ENCODE peak calls at places on chromosome 21, in nine cellular contexts. J, W, U, P, F, L, C, X and K are unnamed samples.

GRCh38 chr21:42790520-42790919 is 88.8 kb downstream of the WDR4 start:
- DNase-seq in F (no peak), L (no peak), X (no peak), P (no peak), U (no peak), C (no peak), W (no peak), J (no peak), K (no peak)

GRCh38 chr21:17497345-17497744 is 15.5 kb upstream of the CXADR start:
- DNase-seq in U (no peak), C (no peak), W (no peak), L (no peak), X (no peak), J (no peak), P (no peak), F (no peak), K (no peak)

GRCh38 chr21:46125846-46126301 is 28.0 kb downstream of the COL6A2 start:
- DNase-seq in X (no peak), J (no peak), F (no peak), P (peak), W (no peak), C (no peak), U (no peak), L (no peak), K (no peak)

GRCh38 chr21:42653492-42654061 is at the start of gene PDE9A:
- DNase-seq in J (no peak), W (no peak), X (no peak), P (peak), C (peak), U (no peak), L (peak), F (no peak), K (no peak)

GRCh38 chr21:36429672-36430546 is 44.7 kb downstream of the CHAF1B start:
- DNase-seq in C (peak), J (peak), L (peak), X (peak), W (peak), U (peak), P (no peak), F (peak), K (peak)

GRCh38 chr21:46318464-46318845 is 5.2 kb downstream of the C21orf58 start:
- DNase-seq in C (no peak), X (no peak), U (no peak), P (no peak), J (no peak), F (no peak), L (no peak), W (no peak), K (no peak)

GRCh38 chr21:8989883-8990325 is 1531.5 kb upstream of the TPTE start:
- DNase-seq in L (no peak), C (no peak), P (no peak), U (no peak), W (no peak), J (no peak), F (no peak), X (no peak), K (no peak)

GRCh38 chr21:28828981-28829380 is 163.7 kb downstream of the LTN1 start:
- DNase-seq in X (no peak), L (no peak), F (no peak), U (no peak), P (no peak), W (no peak), C (no peak), J (no peak), K (no peak)

GRCh38 chr21:46051379-46051770 is 46.5 kb upstream of the COL6A2 start:
- DNase-seq in F (no peak), U (no peak), L (no peak), J (no peak), W (no peak), C (no peak), P (no peak), X (no peak), K (no peak)

GRCh38 chr21:44829507-44830092 is 11.7 kb upstream of the SUMO3 start:
- DNase-seq in C (no peak), U (no peak), L (no peak), W (no peak), J (no peak), P (no peak), F (no peak), X (no peak), K (no peak)

GRCh38 chr21:45152265-45152746 is 77.9 kb downstream of the ADARB1 start:
- DNase-seq in F (no peak), X (peak), U (peak), L (peak), J (no peak), P (no peak), C (no peak), W (no peak), K (no peak)

GRCh38 chr21:42400525-42400924 is 3.2 kb upstream of the UBASH3A start:
- DNase-seq in C (no peak), U (no peak), L (no peak), P (no peak), X (no peak), W (no peak), F (no peak), J (no peak), K (peak)

GRCh38 chr21:16942703-16943102 is 570.1 kb upstream of the CXADR start:
- DNase-seq in L (no peak), X (no peak), F (no peak), U (no peak), C (no peak), J (no peak), W (no peak), P (no peak), K (no peak)